ENCODE peak calls at places on chromosome 19, in eight cellular contexts. H, Z, U, K, R, W, C and N are unnamed samples. For H3K4me1, the result is how much of the 10 kb centered on the place peaks cover.

GRCh38 chr19:55801416-55801815 is 30.4 kb downstream of the NLRP11 start:
- DNase-seq in K (no peak), C (no peak), H (no peak), U (peak), R (no peak), Z (no peak), W (no peak), N (no peak)

GRCh38 chr19:29942404-29943261 is 594 bp downstream of the URI1 start:
- DNase-seq in Z (no peak), C (peak), H (no peak), R (no peak), U (peak), W (no peak), K (no peak), N (peak)

GRCh38 chr19:33905937-33906577 is 109.4 kb downstream of the KCTD15 start:
- DNase-seq in H (peak), K (no peak), R (no peak), Z (peak), U (no peak), W (no peak), C (no peak), N (peak)

GRCh38 chr19:30881281-30881680 is 468.0 kb downstream of the TSHZ3 start:
- DNase-seq in Z (no peak), C (no peak), U (no peak), R (no peak), K (no peak), W (no peak), H (no peak), N (no peak)

GRCh38 chr19:55255618-55256423 is 3.0 kb downstream of the PPP6R1 start:
- DNase-seq in Z (no peak), U (peak), R (no peak), K (peak), C (peak), W (peak), H (no peak), N (peak)

GRCh38 chr19:3818479-3818878 is 32.3 kb upstream of the MATK start:
- DNase-seq in U (no peak), K (no peak), C (peak), W (peak), R (no peak), Z (no peak), H (no peak), N (no peak)

GRCh38 chr19:42420055-42420544 is 7.1 kb downstream of the LIPE start:
- DNase-seq in R (no peak), K (peak), C (peak), W (peak), Z (peak), H (no peak), U (peak), N (peak)

GRCh38 chr19:32674153-32674958 is 624 bp downstream of the ANKRD27 start:
- DNase-seq in R (no peak), Z (no peak), H (no peak), K (no peak), C (no peak), W (no peak), U (no peak), N (peak)

GRCh38 chr19:50510700-50511068 is 307 bp downstream of the JOSD2 start:
- DNase-seq in U (no peak), Z (no peak), R (no peak), H (no peak), W (no peak), K (peak), C (no peak), N (no peak)

GRCh38 chr19:57633832-57634131 is 814 bp downstream of the ZNF211 start:
- DNase-seq in U (no peak), K (no peak), Z (no peak), W (no peak), R (no peak), H (no peak), C (no peak), N (no peak)
- H3K27ac ChIP-seq in U (no peak), K (no peak), Z (no peak), W (no peak), R (no peak), H (no peak), C (peak), N (no peak)

GRCh38 chr19:16073988-16074387 is 2.3 kb upstream of the TPM4 start:
- DNase-seq in H (peak), K (no peak), R (no peak), C (peak), Z (no peak), U (peak), W (no peak), N (peak)

GRCh38 chr19:16076154-16076957 is at the start of gene TPM4:
- DNase-seq in R (peak), Z (no peak), H (peak), K (peak), C (peak), U (peak), W (peak), N (peak)

GRCh38 chr19:16074488-16075365 is 1.6 kb upstream of the TPM4 start:
- DNase-seq in R (no peak), K (no peak), H (peak), Z (no peak), W (no peak), C (no peak), U (no peak), N (peak)

GRCh38 chr19:16076958-16077611 is 790 bp downstream of the TPM4 start:
- DNase-seq in W (no peak), R (no peak), H (peak), K (no peak), C (no peak), Z (no peak), U (peak), N (peak)

DNA sequence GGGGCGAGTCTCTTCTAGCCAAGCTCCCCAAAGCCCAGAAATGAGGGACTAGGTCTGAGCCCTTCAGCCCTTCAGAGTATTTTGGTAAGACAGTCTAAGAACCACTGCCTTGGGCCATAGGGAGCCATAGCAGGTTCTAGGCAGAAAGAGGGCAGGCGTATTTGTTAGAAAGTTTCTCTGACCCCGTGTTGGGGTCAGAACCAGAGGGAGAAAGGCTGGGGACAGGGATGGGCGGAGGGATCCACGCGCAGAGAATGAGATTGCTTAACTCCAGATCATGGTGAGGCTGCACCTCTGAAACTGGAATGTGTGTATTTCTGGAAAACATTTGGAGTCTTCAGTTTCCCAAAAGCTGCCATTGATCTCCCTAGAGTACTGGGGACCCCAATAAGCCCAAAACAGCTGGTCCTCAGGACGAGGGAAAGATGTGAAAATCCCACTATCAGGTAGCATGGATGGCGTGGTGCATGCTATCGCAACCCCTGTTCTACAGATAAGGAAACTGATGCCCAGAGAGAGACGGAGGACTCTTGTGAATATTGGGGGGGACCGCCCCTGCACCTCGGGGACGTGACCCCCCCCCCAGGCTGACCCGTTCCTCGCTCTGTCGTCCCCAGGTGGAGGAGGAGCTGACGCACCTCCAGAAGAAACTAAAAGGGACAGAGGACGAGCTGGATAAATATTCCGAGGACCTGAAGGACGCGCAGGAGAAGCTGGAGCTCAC is 703 bp upstream of the TPM4 start:
- DNase-seq in H (peak), Z (no peak), C (no peak), W (no peak), U (no peak), K (no peak), R (no peak), N (peak)
- H3K4me1 ChIP-seq in H (under half), Z (under half), C (half or more), W (under half), U (half or more), K (under half), R (under half), N (under half)

DNA sequence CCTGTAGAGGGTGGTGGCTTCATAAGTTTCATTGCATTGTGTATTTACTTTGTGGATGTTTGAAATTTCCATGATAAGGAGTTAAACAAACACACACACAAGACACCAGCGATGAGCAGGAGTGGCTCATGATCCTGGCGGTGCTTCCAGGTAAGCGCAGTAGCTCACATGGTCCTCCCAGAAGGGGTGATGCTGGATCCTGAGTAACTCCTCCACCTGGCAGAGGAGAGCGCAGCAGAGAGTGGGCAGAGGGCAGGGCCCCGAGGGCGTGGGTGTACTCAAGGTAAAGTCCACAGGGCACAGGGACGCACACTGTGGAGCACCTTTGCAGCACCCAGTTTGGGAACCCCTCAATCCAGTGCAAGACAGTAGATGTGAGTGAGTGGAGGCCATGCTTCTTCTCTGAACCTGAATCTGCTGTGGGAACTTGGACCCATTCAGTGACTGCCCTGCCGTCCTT is 54.0 kb downstream of the RFX2 start:
- DNase-seq in U (no peak), H (peak), C (no peak), R (no peak), W (no peak), Z (no peak), K (no peak), N (peak)
- H3K27ac ChIP-seq in U (no peak), H (peak), C (no peak), R (peak), W (no peak), Z (peak), K (peak), N (peak)

GRCh38 chr19:4974855-4975469 is 6.0 kb downstream of the KDM4B start:
- DNase-seq in R (no peak), K (no peak), U (no peak), C (no peak), W (no peak), H (no peak), Z (no peak), N (peak)
- H3K4me1 ChIP-seq in R (under half), K (under half), U (under half), C (under half), W (under half), H (under half), Z (half or more), N (half or more)

GRCh38 chr19:46745521-46746280 is at the start of gene FKRP:
- DNase-seq in H (no peak), Z (no peak), K (no peak), R (no peak), C (no peak), U (peak), W (no peak), N (peak)
- H3K27ac ChIP-seq in H (peak), Z (peak), K (no peak), R (peak), C (peak), U (peak), W (peak), N (peak)

DNA sequence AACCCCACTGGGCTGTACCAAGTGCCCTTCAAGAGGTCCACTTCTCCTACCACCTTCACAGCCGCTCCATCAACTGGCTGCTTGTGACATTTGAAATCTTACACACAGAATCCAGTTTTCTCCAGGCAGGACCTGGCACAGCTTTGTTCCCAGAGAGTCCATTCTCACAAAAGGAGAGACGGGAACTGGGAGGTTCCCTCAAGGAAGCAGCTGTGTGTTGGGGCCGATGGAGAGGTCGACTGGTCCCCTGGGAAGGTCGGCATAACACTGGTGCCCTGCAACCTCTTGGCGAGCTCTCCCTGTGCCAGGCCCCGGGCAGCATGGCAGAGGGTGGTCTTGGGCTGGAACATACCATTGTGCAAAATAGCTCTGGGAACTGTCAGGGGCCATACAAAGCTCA is 21.5 kb downstream of the ELL start:
- DNase-seq in K (no peak), C (no peak), W (no peak), R (no peak), U (no peak), H (no peak), Z (no peak), N (no peak)
- H3K4me1 ChIP-seq in K (under half), C (half or more), W (under half), R (half or more), U (under half), H (under half), Z (under half), N (under half)

DNA sequence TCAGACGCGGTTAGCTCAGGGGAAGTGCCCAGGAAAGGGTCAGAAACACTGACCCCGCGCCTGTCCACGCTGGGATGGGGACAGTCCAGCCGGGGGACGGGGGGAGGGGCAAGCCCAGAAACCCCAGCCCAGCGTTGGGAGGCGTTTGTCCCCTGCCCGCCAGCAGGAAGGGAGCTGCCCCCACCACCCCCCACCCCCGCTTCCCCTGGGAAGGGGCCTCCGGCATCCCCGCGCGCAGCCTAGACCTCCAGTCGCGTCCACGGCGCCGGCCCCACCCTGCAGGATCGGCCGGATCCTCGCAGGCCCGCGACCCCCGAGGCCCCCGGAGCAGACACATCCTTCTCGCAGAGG is 274 bp downstream of the GIPC1 start:
- DNase-seq in H (no peak), U (no peak), W (no peak), Z (no peak), K (no peak), C (no peak), R (no peak), N (no peak)
- H3K27ac ChIP-seq in H (peak), U (no peak), W (peak), Z (peak), K (peak), C (peak), R (peak), N (peak)

DNA sequence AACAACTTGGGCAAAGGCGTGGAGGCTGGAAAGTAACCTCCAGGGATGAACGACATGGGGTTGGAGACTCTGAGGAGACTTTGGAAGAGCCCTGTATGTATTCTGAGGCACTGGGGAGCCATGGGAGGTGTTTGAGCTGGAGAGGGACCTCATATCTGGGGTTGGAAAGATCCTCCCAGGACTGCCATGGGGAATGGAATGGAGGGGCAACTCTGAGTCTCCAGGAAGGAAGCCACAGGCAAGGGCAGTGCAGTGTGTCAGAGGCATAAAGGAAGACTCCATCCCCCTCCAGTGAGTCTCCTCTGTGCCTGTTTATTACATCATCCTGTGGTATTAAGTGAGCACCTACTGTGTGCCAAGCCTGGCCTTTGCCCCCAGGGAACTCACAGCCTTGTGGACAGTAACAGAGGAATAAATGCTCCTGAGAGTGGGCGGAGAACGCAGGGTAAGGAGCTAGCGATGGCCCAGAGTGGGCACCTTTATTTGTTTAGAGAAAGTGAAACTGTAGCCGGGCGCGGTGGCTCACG is 7.7 kb downstream of the PEAK3 start:
- DNase-seq in Z (no peak), R (no peak), C (no peak), W (no peak), K (no peak), H (no peak), U (no peak), N (no peak)
- H3K4me1 ChIP-seq in Z (under half), R (under half), C (under half), W (under half), K (under half), H (under half), U (under half), N (under half)